ENCODE peak calls at places on chromosome 10, in seven cellular contexts. X, S, Z, J, Y, M and F are unnamed samples.
A peak's percentile ranks its signal among the peaks of the same experiment; 100 is the strongest.

GRCh38 chr10:116270691-116271592 is 2.1 kb downstream of the GFRA1 start:
- DNase-seq in X (peak; percentile 4), S (peak; percentile 40), Z (peak; percentile 53), J (peak; percentile 38), Y (no peak), M (no peak), F (peak; percentile 30)

GRCh38 chr10:91556691-91557529 is 76.0 kb downstream of the PPP1R3C start:
- DNase-seq in X (no peak), S (no peak), Z (no peak), J (no peak), Y (no peak), M (no peak), F (no peak)

GRCh38 chr10:43408710-43409384 is at the start of gene HNRNPF:
- DNase-seq in X (peak; percentile 93), S (peak; percentile 95), Z (peak; percentile 97), J (peak; percentile 98), Y (peak; percentile 86), M (peak; percentile 98), F (peak; percentile 97)

GRCh38 chr10:62851449-62851848 is 35.3 kb upstream of the EGR2 start:
- DNase-seq in X (peak; percentile 1), S (no peak), Z (peak; percentile 52), J (peak; percentile 71), Y (no peak), M (no peak), F (no peak)

GRCh38 chr10:126199221-126199998 is 188.9 kb downstream of the ADAM12 start:
- DNase-seq in X (peak; percentile 100), S (no peak), Z (no peak), J (no peak), Y (no peak), M (peak; percentile 84), F (peak; percentile 93)

GRCh38 chr10:24793648-24794379 is 70.1 kb upstream of the ARHGAP21 start:
- DNase-seq in X (peak; percentile 39), S (no peak), Z (no peak), J (no peak), Y (no peak), M (no peak), F (no peak)

GRCh38 chr10:92891885-92892705 is 43.8 kb downstream of the EXOC6 start:
- DNase-seq in X (peak; percentile 91), S (no peak), Z (peak; percentile 62), J (peak; percentile 85), Y (no peak), M (peak; percentile 98), F (peak; percentile 77)

GRCh38 chr10:131187274-131187673 is 124.2 kb downstream of the TCERG1L start:
- DNase-seq in X (no peak), S (no peak), Z (no peak), J (no peak), Y (no peak), M (no peak), F (no peak)

GRCh38 chr10:67612577-67613537 is 83.1 kb downstream of the CTNNA3 start:
- DNase-seq in X (peak; percentile 73), S (no peak), Z (no peak), J (no peak), Y (no peak), M (no peak), F (peak; percentile 61)

GRCh38 chr10:114631678-114632417 is 26.2 kb downstream of the ABLIM1 start:
- DNase-seq in X (no peak), S (peak; percentile 53), Z (peak; percentile 55), J (peak; percentile 73), Y (no peak), M (peak; percentile 83), F (peak; percentile 46)

GRCh38 chr10:30828680-30829079 is 199.1 kb upstream of the LYZL2 start:
- DNase-seq in X (no peak), S (no peak), Z (no peak), J (no peak), Y (no peak), M (no peak), F (no peak)

GRCh38 chr10:29635711-29636144 is 957 bp upstream of the SVIL start:
- DNase-seq in X (peak; percentile 18), S (no peak), Z (peak; percentile 59), J (peak; percentile 84), Y (no peak), M (no peak), F (peak; percentile 85)

GRCh38 chr10:43151371-43151770 is 13.1 kb downstream of the CSGALNACT2 start:
- DNase-seq in X (no peak), S (no peak), Z (no peak), J (no peak), Y (no peak), M (no peak), F (peak; percentile 18)

GRCh38 chr10:89540550-89540949 is 5.2 kb upstream of the SLC16A12 start:
- DNase-seq in X (peak; percentile 86), S (no peak), Z (no peak), J (no peak), Y (no peak), M (no peak), F (no peak)

GRCh38 chr10:108452483-108453060 is 1288.1 kb upstream of the SORCS1 start:
- DNase-seq in X (no peak), S (no peak), Z (no peak), J (no peak), Y (no peak), M (no peak), F (no peak)

GRCh38 chr10:108454224-108454623 is 1289.7 kb upstream of the SORCS1 start:
- DNase-seq in X (no peak), S (no peak), Z (no peak), J (no peak), Y (no peak), M (no peak), F (no peak)

GRCh38 chr10:108453166-108453565 is 1288.7 kb upstream of the SORCS1 start:
- DNase-seq in X (no peak), S (no peak), Z (no peak), J (no peak), Y (no peak), M (no peak), F (no peak)

GRCh38 chr10:108450280-108450679 is 1285.8 kb upstream of the SORCS1 start:
- DNase-seq in X (no peak), S (no peak), Z (no peak), J (no peak), Y (no peak), M (no peak), F (no peak)

DNA sequence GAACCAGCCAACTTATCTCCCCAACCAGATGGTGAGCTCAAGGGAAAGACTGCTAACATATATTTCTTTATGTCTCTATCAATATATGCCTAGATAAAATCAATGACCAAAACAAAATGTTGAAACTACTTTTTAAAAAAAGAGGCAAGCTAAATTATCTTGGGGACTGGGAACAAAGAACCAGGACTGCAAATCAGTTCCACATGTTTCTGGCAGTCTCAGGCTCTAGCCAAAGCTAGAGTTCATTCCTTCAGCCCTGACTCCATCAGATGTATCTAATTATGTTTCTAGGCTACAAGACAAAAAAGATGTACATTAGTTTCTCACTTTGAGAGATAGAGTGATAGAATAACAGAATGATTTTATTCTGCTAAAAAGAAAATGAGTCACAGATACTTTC is 1290.3 kb upstream of the SORCS1 start:
- DNase-seq in X (no peak), S (no peak), Z (no peak), J (no peak), Y (no peak), M (no peak), F (no peak)
- H2AK5ac ChIP-seq in X (no peak overlapping the region), S (no peak overlapping the region), Z (no peak overlapping the region), J (no peak overlapping the region), Y (no peak overlapping the region), M (no peak overlapping the region), F (no peak overlapping the region)

GRCh38 chr10:21125471-21126228 is 228.5 kb upstream of the NEBL start:
- DNase-seq in X (no peak), S (no peak), Z (no peak), J (no peak), Y (no peak), M (no peak), F (no peak)

GRCh38 chr10:21122907-21123306 is 225.8 kb upstream of the NEBL start:
- DNase-seq in X (no peak), S (no peak), Z (no peak), J (no peak), Y (no peak), M (no peak), F (no peak)
- H2AK5ac ChIP-seq in X (no peak overlapping the region), S (no peak overlapping the region), Z (no peak overlapping the region), J (no peak overlapping the region), Y (no peak overlapping the region), M (no peak overlapping the region), F (no peak overlapping the region)

DNA sequence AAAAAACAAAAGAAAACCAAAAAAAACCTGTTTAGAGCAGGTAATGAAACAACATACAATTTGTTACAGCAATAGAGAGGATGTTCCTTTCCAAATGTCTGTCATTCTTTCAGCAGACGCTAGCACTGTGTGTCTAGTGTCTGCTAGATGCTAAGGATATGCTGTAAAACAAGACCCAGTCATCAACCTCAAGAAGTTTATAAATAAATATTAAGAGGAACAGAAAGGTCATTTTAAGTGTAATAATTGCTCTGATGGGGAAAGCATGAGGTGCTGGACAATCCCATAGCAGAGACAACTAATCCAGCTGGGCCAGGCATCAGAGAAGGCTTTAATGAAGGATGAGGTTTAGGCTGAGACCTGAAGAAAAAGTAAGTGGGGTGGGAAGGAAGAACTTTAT is 23.3 kb upstream of the ASCC1 start:
- DNase-seq in X (no peak), S (no peak), Z (no peak), J (no peak), Y (no peak), M (no peak), F (peak; percentile 48)
- H2AK5ac ChIP-seq in X (peak overlapping the region; percentile 3), S (no peak overlapping the region), Z (no peak overlapping the region), J (no peak overlapping the region), Y (no peak overlapping the region), M (no peak overlapping the region), F (no peak overlapping the region)

DNA sequence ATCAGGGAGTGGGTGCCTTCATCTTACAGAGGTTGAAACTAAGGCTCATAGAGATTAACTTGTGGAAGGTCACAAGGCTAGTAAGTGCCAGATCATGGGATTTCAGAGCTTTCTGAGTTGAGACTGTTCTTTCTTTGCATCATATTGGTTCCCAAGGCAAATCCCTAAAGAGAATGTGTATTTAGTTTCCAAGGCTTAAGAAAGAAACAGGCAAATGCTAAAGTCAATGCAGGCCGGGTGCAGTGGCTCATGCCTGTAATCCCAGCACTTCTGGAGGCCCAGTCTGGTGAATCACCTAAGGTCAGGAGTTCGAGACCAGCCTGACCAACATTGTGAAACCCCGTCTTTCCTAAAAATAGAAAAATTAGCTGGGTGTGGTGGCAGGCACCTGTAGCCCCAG is 19.8 kb downstream of the CDK1 start:
- DNase-seq in X (peak; percentile 38), S (no peak), Z (no peak), J (no peak), Y (no peak), M (no peak), F (peak; percentile 75)
- H2AK5ac ChIP-seq in X (no peak overlapping the region), S (no peak overlapping the region), Z (no peak overlapping the region), J (no peak overlapping the region), Y (no peak overlapping the region), M (no peak overlapping the region), F (no peak overlapping the region)

GRCh38 chr10:12056758-12057157 is 12.0 kb upstream of the DHTKD1 start:
- DNase-seq in X (no peak), S (no peak), Z (no peak), J (no peak), Y (no peak), M (no peak), F (no peak)
- H2AK5ac ChIP-seq in X (no peak overlapping the region), S (no peak overlapping the region), Z (no peak overlapping the region), J (no peak overlapping the region), Y (no peak overlapping the region), M (no peak overlapping the region), F (no peak overlapping the region)

DNA sequence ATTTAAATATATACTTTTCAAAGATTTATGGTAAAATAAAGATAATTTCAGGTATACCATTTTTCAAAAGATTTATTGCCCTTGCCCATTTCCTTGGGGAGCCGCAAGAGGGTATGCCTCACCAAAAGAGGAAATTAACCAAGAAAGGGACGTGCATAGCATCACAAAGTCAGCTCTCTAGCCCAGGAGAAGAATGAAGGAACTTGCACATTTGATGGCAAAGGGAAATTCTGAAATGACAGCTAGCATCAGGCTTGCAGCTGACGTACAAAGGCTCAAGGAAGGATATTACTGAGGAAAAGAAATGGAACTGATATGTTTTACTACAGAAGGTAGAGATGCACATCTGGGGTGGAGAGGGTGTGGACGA is 93.6 kb upstream of the RSU1 start:
- DNase-seq in X (no peak), S (no peak), Z (no peak), J (no peak), Y (no peak), M (no peak), F (peak; percentile 61)
- H2AK5ac ChIP-seq in X (no peak overlapping the region), S (no peak overlapping the region), Z (no peak overlapping the region), J (no peak overlapping the region), Y (no peak overlapping the region), M (no peak overlapping the region), F (no peak overlapping the region)